ENCODE peak calls at places on chromosome X, in six cellular contexts. P is fibroblast of lung, E is Peyer's patch, C is heart right ventricle, H is A549, G is fibroblast of the aortic adventitia. S is an unnamed sample.

GRCh38 chrX:12970691-12971202 is 4.2 kb upstream of the TMSB4X start:
- DNase-seq in P (peak), E (peak), C (no peak), H (no peak), G (peak), S (peak)

GRCh38 chrX:78237127-78237526 is 90.3 kb downstream of the CYSLTR1 start:
- DNase-seq in P (no peak), E (no peak), C (no peak), H (no peak), G (no peak), S (no peak)

GRCh38 chrX:110244951-110245480 is 72.9 kb downstream of the AMMECR1 start:
- DNase-seq in P (peak), E (no peak), C (no peak), H (no peak), G (no peak), S (no peak)

GRCh38 chrX:70613295-70613694 is 168.7 kb downstream of the DLG3 start:
- DNase-seq in P (peak), E (no peak), C (no peak), H (no peak), G (peak), S (no peak)

GRCh38 chrX:109140463-109140862 is 341.4 kb downstream of the GUCY2F start:
- DNase-seq in P (no peak), E (no peak), C (no peak), H (no peak), G (no peak), S (no peak)

GRCh38 chrX:46912098-46912672 is at the start of gene JADE3:
- DNase-seq in P (peak), E (peak), C (peak), H (peak), G (peak), S (peak)

GRCh38 chrX:68631331-68631730 is 16.1 kb upstream of the STARD8 start:
- DNase-seq in P (no peak), E (no peak), C (no peak), H (no peak), G (peak), S (no peak)

GRCh38 chrX:123626962-123627361 is 105.9 kb downstream of the THOC2 start:
- DNase-seq in P (peak), E (no peak), C (no peak), H (no peak), G (peak), S (no peak)

GRCh38 chrX:153662266-153662665 is 11.3 kb downstream of the PNCK start:
- DNase-seq in P (no peak), E (peak), C (peak), H (no peak), G (peak), S (no peak)

GRCh38 chrX:97843200-97843811 is 959.6 kb downstream of the RPA4 start:
- DNase-seq in P (no peak), E (no peak), C (no peak), H (no peak), G (no peak), S (no peak)

GRCh38 chrX:45735571-45735970 is 534.9 kb upstream of the DIPK2B start:
- DNase-seq in P (no peak), E (no peak), C (no peak), H (no peak), G (no peak), S (no peak)

GRCh38 chrX:134990475-134991473 is at the start of gene SMIM10:
- DNase-seq in P (peak), E (peak), C (peak), H (no peak), G (peak), S (peak)

GRCh38 chrX:111376897-111377601 is 34.9 kb downstream of the DCX start:
- DNase-seq in P (no peak), E (no peak), C (no peak), H (no peak), G (no peak), S (no peak)

GRCh38 chrX:22950278-22951266 is 49.2 kb upstream of the DDX53 start:
- DNase-seq in P (peak), E (no peak), C (no peak), H (no peak), G (peak), S (peak)

GRCh38 chrX:153606503-153606902 is 7.6 kb upstream of the CCNQ start:
- DNase-seq in P (no peak), E (no peak), C (no peak), H (no peak), G (no peak), S (no peak)

GRCh38 chrX:92249125-92249524 is 469.9 kb downstream of the PCDH11X start:
- DNase-seq in P (no peak), E (no peak), C (no peak), H (no peak), G (no peak), S (no peak)

GRCh38 chrX:46500054-46500453 is 45.2 kb downstream of the ZNF674 start:
- DNase-seq in P (no peak), E (no peak), C (no peak), H (no peak), G (no peak), S (no peak)

GRCh38 chrX:112164420-112164819 is 81.8 kb upstream of the TRPC5 start:
- DNase-seq in P (no peak), E (no peak), C (no peak), H (no peak), G (no peak), S (no peak)

GRCh38 chrX:103404225-103405008 is 28.1 kb downstream of the BEX3 start:
- DNase-seq in P (peak), E (peak), C (peak), H (peak), G (peak), S (peak)

GRCh38 chrX:9835585-9836210 is 49.5 kb downstream of the SHROOM2 start:
- DNase-seq in P (peak), E (no peak), C (no peak), H (no peak), G (no peak), S (no peak)

GRCh38 chrX:147180886-147181285 is 366.3 kb upstream of the CXorf51A start:
- DNase-seq in P (no peak), E (no peak), C (no peak), H (no peak), G (no peak), S (no peak)

GRCh38 chrX:131792789-131793462 is 230.2 kb upstream of the STK26 start:
- DNase-seq in P (peak), E (peak), C (peak), H (peak), G (peak), S (no peak)

GRCh38 chrX:118847676-118848075 is 24.1 kb downstream of the ZCCHC12 start:
- DNase-seq in P (peak), E (no peak), C (no peak), H (peak), G (peak), S (no peak)

GRCh38 chrX:109632906-109633504 is 8.0 kb upstream of the KCNE5 start:
- DNase-seq in P (no peak), E (no peak), C (no peak), H (peak), G (peak), S (no peak)

GRCh38 chrX:2892816-2893215 is 36.3 kb downstream of the ARSD start:
- DNase-seq in P (no peak), E (no peak), C (no peak), H (no peak), G (no peak), S (no peak)

GRCh38 chrX:35101901-35102300 is 159.3 kb downstream of the FAM47B start:
- DNase-seq in P (peak), E (no peak), C (no peak), H (no peak), G (no peak), S (no peak)

GRCh38 chrX:20374866-20375530 is 108.3 kb upstream of the RPS6KA3 start:
- DNase-seq in P (no peak), E (no peak), C (no peak), H (no peak), G (peak), S (no peak)

GRCh38 chrX:86917959-86918358 is 599.6 kb upstream of the KLHL4 start:
- DNase-seq in P (no peak), E (no peak), C (no peak), H (no peak), G (no peak), S (no peak)
- H3K4me3 ChIP-seq in P (no peak), E (no peak), C (no peak), H (no peak), G (no peak), S (no peak)

GRCh38 chrX:107673401-107673800 is 45.1 kb downstream of the PRPS1 start:
- DNase-seq in P (no peak), E (no peak), C (no peak), H (no peak), G (no peak), S (no peak)
- H3K4me3 ChIP-seq in P (no peak), E (peak), C (no peak), H (no peak), G (no peak), S (no peak)

GRCh38 chrX:136781180-136781797 is 557 bp upstream of the ARHGEF6 start:
- DNase-seq in P (no peak), E (no peak), C (no peak), H (no peak), G (peak), S (no peak)
- H3K4me3 ChIP-seq in P (no peak), E (no peak), C (peak), H (no peak), G (no peak), S (no peak)

DNA sequence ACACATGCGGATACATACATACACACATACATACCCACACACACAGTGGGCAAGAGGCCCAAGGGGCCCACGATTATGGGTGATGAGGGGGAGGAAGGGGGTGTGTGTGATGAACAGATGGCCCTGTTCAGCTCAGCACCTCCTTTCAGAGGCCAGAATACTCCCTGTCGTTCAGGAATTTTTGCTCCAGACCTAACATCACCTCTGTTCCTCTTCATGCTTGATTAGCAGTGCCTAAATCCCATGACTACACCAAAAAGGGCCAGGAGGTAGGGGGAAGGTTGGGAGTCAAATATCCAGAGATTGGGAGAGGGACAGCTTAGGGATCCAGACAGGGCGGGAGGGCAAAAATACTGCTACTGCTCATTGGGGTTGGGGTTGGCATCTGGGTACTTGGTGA is 42.7 kb downstream of the SMC1A start:
- DNase-seq in P (no peak), E (no peak), C (no peak), H (no peak), G (no peak), S (no peak)
- H3K4me3 ChIP-seq in P (no peak), E (no peak), C (no peak), H (no peak), G (no peak), S (no peak)

GRCh38 chrX:133412665-133413064 is 2.6 kb downstream of the GPC4 start:
- DNase-seq in P (no peak), E (no peak), C (no peak), H (no peak), G (no peak), S (no peak)

GRCh38 chrX:133414399-133415275 is 652 bp downstream of the GPC4 start:
- DNase-seq in P (peak), E (no peak), C (peak), H (no peak), G (no peak), S (no peak)

GRCh38 chrX:133417364-133417763 is 2.1 kb upstream of the GPC4 start:
- DNase-seq in P (no peak), E (no peak), C (no peak), H (no peak), G (no peak), S (no peak)

GRCh38 chrX:133413218-133413925 is 1.9 kb downstream of the GPC4 start:
- DNase-seq in P (no peak), E (no peak), C (peak), H (no peak), G (no peak), S (no peak)

DNA sequence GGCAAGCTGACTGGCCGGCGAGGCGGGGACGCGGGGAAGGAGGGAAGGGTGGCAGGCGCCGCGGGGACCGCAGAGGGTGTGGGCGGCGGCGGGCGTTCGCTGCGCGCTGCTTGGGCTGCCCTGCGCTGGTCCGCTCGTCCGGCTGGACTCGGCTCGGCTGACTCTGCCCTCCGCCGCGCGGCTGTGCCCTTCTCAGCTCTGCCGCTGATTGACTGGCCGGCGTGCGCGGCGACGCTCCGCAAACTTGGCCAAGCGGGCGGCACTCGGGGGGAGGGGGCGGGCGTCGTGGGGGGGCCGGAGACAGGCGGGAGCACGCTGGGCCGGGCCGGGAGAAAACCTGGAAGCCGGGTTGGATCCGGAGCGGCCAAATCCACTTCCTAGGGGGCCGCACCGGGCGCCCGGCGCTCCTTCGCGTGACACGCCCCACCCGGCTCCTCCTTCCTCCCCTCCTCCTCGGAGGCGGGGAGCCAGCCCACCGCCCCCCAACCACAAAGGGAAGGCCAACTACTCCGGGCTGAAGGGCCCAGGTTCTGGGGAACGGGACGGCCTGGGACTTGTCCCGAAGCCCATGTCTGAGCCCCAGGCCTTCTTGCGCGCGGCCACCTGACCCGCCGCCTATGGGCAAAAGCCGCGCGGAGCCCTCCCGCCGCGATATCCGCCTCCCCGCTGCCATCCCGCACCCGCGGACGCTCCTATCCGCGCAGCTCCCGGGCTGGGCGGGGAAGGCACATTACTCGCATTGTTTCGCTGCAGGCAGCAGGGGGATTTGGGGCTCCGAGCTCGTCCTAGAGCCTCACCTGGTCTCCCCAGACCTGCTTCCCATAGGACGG is at the start of gene GPC4:
- DNase-seq in P (peak), E (no peak), C (peak), H (peak), G (peak), S (peak)
- H3K4me3 ChIP-seq in P (peak), E (peak), C (peak), H (peak), G (peak), S (peak)

DNA sequence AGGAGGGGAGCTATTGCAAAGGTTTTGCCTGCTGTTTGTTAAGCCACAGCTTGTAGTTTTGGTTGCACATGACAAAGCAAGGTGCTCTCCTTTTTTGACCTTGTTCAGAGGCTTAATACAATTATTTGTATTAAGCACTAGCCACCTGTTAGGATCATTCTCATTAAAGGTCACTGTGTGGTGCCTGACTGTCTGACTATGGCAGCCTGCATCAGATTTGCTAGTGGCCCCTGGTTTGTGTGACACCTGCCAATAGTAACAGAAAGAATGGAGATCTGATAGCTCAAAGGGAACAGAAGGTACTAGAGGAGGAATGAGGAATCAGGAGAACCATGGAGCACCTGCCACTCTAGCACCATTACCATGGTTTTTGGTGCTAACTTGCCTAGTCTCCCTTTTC is 102.5 kb downstream of the POLA1 start:
- DNase-seq in P (no peak), E (no peak), C (no peak), H (no peak), G (no peak), S (no peak)
- H3K4me3 ChIP-seq in P (no peak), E (no peak), C (no peak), H (no peak), G (no peak), S (no peak)

DNA sequence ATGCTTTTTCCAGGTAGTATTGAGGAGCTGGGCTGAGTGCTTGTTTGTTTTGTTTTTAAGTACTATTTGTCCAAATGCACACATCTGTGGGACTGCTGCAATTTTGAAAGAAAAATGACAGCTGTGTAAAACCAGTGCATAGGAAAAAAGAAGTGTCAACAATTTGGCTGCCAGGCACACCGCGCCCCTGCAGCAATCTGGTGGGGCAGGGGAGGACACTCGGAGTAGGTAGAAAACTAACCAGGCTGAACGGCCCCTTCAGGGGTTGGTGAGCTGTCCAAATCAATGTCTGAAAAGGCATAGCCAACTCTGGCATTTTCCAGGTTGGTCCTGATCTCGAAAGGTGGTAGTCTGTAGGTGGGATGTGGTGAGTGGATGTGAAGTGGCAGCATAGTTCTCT is 1.1 kb downstream of the LDOC1 start:
- DNase-seq in P (no peak), E (no peak), C (no peak), H (no peak), G (no peak), S (no peak)
- H3K4me3 ChIP-seq in P (peak), E (no peak), C (no peak), H (peak), G (peak), S (peak)

GRCh38 chrX:14497184-14497666 is 32.1 kb upstream of the GLRA2 start:
- DNase-seq in P (no peak), E (peak), C (no peak), H (no peak), G (no peak), S (no peak)
- H3K4me3 ChIP-seq in P (peak), E (peak), C (peak), H (no peak), G (no peak), S (peak)

S was measured in skeletal muscle cell.